ENCODE peak calls at places on chromosome 10, in nine cellular contexts. O is GM13977, S is A673, N is AG04449, J is endothelial cell, C is GM10248, I is fibroblast of the aortic adventitia, M is mucosa of descending colon, D is mammary epithelial cell. H is an unnamed sample.

GRCh38 chr10:36030516-36030915 is 388.4 kb upstream of the FZD8 start:
- DNase-seq in S (no peak), J (no peak), D (no peak), N (no peak), M (no peak), O (no peak), I (peak), C (no peak), H (no peak)

GRCh38 chr10:43461950-43462349 is 25.0 kb downstream of the ZNF487 start:
- DNase-seq in M (no peak), O (peak), N (peak), D (peak), J (peak), S (peak), I (peak), C (peak), H (no peak)

GRCh38 chr10:131404886-131405285 is 93.4 kb upstream of the TCERG1L start:
- DNase-seq in I (no peak), S (no peak), O (no peak), N (no peak), M (no peak), D (no peak), C (no peak), J (no peak), H (no peak)

GRCh38 chr10:98425511-98426352 is 10.8 kb upstream of the PYROXD2 start:
- DNase-seq in S (peak), I (peak), C (peak), D (peak), M (peak), N (no peak), O (peak), J (peak), H (peak)

GRCh38 chr10:123044391-123044790 is 35.6 kb downstream of the ACADSB start:
- DNase-seq in M (no peak), D (peak), I (peak), S (peak), C (no peak), J (no peak), N (no peak), O (no peak), H (no peak)

GRCh38 chr10:95693331-95693667 is 428 bp downstream of the TCTN3 start:
- DNase-seq in J (no peak), O (no peak), M (no peak), C (no peak), D (no peak), I (no peak), S (peak), N (no peak), H (no peak)

GRCh38 chr10:45580781-45581496 is 91.6 kb downstream of the ZFAND4 start:
- DNase-seq in D (no peak), C (no peak), S (no peak), I (no peak), M (peak), N (no peak), O (no peak), J (no peak), H (no peak)

GRCh38 chr10:58704226-58705200 is 191.8 kb downstream of the BICC1 start:
- DNase-seq in M (no peak), D (peak), S (no peak), O (no peak), C (no peak), I (peak), J (no peak), N (no peak), H (no peak)

GRCh38 chr10:3192856-3193635 is 20.5 kb upstream of the PITRM1 start:
- DNase-seq in D (peak), I (peak), N (no peak), C (peak), O (peak), S (peak), J (peak), M (peak), H (peak)

GRCh38 chr10:50417486-50417905 is 166.2 kb upstream of the ASAH2 start:
- DNase-seq in C (no peak), J (no peak), S (peak), I (no peak), O (no peak), D (no peak), M (no peak), N (no peak), H (no peak)

GRCh38 chr10:58715056-58715455 is 202.4 kb downstream of the BICC1 start:
- DNase-seq in I (peak), N (no peak), M (no peak), S (no peak), J (no peak), C (no peak), D (no peak), O (no peak), H (no peak)

GRCh38 chr10:57972783-57973182 is 294.9 kb downstream of the IPMK start:
- DNase-seq in S (no peak), I (no peak), D (no peak), M (no peak), N (no peak), J (no peak), C (no peak), O (no peak), H (no peak)

GRCh38 chr10:62658516-62658915 is 146.0 kb upstream of the ADO start:
- DNase-seq in C (no peak), O (no peak), N (no peak), I (no peak), S (no peak), D (no peak), J (no peak), M (no peak), H (no peak)

GRCh38 chr10:60291354-60291930 is 98.2 kb downstream of the ANK3 start:
- DNase-seq in I (peak), D (no peak), N (no peak), O (no peak), M (no peak), C (no peak), S (no peak), J (no peak), H (no peak)

GRCh38 chr10:129809841-129810240 is 154.2 kb downstream of the EBF3 start:
- DNase-seq in I (no peak), D (no peak), J (no peak), S (no peak), C (no peak), O (no peak), N (no peak), M (no peak), H (peak)

GRCh38 chr10:29836396-29836795 is 201.6 kb upstream of the SVIL start:
- DNase-seq in S (no peak), D (no peak), N (no peak), J (no peak), M (no peak), O (no peak), I (no peak), C (no peak), H (no peak)

GRCh38 chr10:97708976-97709745 is 4.4 kb upstream of the MARVELD1 start:
- DNase-seq in I (peak), C (no peak), J (peak), O (no peak), M (peak), D (no peak), S (peak), N (peak), H (peak)

GRCh38 chr10:31578181-31578852 is 259.3 kb downstream of the ZEB1 start:
- DNase-seq in D (no peak), J (no peak), I (no peak), C (no peak), O (no peak), S (no peak), M (no peak), N (no peak), H (no peak)

GRCh38 chr10:111200505-111201186 is 123.8 kb downstream of the ADRA2A start:
- DNase-seq in O (no peak), J (no peak), C (no peak), S (no peak), D (no peak), N (no peak), M (peak), I (no peak), H (no peak)

GRCh38 chr10:16545126-16545736 is 23.6 kb upstream of the C1QL3 start:
- DNase-seq in I (peak), N (no peak), S (peak), O (peak), C (peak), D (peak), M (no peak), J (no peak), H (no peak)

GRCh38 chr10:100730739-100731602 is 14.4 kb upstream of the PAX2 start:
- DNase-seq in C (peak), I (peak), M (no peak), N (no peak), J (no peak), O (peak), D (no peak), S (no peak), H (peak)

GRCh38 chr10:131400518-131400917 is 89.0 kb upstream of the TCERG1L start:
- DNase-seq in O (no peak), N (no peak), S (no peak), M (no peak), I (no peak), C (no peak), D (no peak), J (no peak), H (no peak)

GRCh38 chr10:124994573-124995473 is 52.9 kb downstream of the ZRANB1 start:
- DNase-seq in S (no peak), J (no peak), C (peak), M (peak), I (no peak), O (peak), N (no peak), D (no peak), H (no peak)

GRCh38 chr10:35643151-35643975 is 1.3 kb upstream of the FZD8 start:
- DNase-seq in N (no peak), M (peak), I (peak), J (peak), O (peak), C (peak), S (peak), D (no peak), H (peak)

GRCh38 chr10:115022754-115023153 is 70.4 kb upstream of the ATRNL1 start:
- DNase-seq in S (no peak), N (no peak), J (no peak), I (no peak), D (no peak), M (no peak), O (no peak), C (no peak), H (no peak)
- TF ChIP-seq CTCF in S (no peak), N (no peak), J (no peak), I (no peak), D (no peak), M (no peak), O (no peak), C (no peak), H (no peak)

GRCh38 chr10:103180491-103180890 is 12.6 kb downstream of the NT5C2 start:
- DNase-seq in J (no peak), D (no peak), S (no peak), C (no peak), I (no peak), N (no peak), O (no peak), M (no peak), H (no peak)
- TF ChIP-seq CTCF in J (no peak), D (no peak), S (no peak), C (no peak), I (no peak), N (no peak), O (no peak), M (no peak), H (no peak)

DNA sequence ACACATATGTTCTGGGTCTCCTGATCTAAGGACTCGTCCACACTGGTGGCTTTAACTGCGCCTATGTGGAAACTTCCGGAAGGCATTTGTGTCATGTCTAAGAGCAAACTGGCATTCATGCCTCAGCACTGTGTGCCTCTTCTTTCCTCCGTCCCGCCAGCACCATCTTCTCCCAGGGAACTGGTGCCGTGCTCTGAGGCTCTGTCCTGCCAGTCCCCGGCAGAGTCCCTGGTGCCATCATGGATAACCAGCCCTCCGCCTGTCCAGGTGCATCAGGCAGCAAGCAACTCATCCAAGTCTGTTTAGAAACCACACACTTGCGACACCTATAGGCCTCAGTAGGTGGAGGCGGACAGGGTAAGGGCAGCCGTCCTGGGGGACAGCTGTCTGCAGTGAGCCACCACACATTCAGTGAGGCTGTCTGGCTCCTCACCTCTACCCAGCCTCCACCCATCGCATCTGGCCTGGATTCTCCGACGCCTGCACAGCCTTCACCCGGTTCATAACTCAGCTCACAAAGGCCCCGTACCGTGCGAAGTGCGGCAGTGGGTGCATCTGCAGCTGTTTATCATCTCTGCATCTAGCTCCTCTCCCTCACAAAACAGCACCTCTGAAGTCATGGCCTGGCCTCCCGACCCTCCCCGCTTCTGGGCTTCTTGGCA is 162.7 kb downstream of the DIP2C start:
- DNase-seq in C (no peak), N (no peak), O (no peak), J (no peak), I (no peak), M (no peak), S (no peak), D (no peak), H (no peak)
- TF ChIP-seq CTCF in C (peak), N (no peak), O (no peak), J (no peak), I (no peak), M (no peak), S (no peak), D (no peak), H (no peak)

DNA sequence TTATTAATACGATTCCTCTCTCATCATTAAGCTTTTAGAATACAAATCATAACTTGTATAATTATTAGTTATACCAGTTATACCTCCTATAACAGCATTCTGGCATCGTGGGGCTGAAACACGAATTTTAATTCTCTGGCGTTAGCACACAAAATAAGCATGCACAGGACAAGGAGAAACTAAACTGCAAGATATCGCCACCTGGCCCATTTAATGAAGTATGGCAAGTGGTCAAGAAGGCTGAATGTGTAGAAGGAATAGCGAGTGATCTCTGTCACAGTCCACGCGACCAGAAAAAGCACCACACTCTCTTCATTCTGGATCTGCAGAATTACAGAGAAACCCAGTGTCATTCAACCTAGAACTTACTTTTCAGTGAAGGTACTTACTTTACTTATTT is 18.1 kb downstream of the HACD1 start:
- DNase-seq in M (no peak), S (peak), I (peak), O (no peak), C (no peak), J (peak), N (no peak), D (no peak), H (no peak)
- TF ChIP-seq CTCF in M (no peak), S (peak), I (peak), O (peak), C (peak), J (no peak), N (peak), D (peak), H (no peak)

GRCh38 chr10:94351089-94351488 is 11.7 kb downstream of the NOC3L start:
- DNase-seq in O (no peak), S (no peak), D (no peak), N (no peak), C (no peak), M (no peak), J (no peak), I (no peak), H (no peak)

GRCh38 chr10:94344522-94345122 is 18.1 kb downstream of the NOC3L start:
- DNase-seq in D (no peak), I (no peak), S (no peak), M (no peak), C (peak), J (no peak), N (no peak), O (peak), H (no peak)

DNA sequence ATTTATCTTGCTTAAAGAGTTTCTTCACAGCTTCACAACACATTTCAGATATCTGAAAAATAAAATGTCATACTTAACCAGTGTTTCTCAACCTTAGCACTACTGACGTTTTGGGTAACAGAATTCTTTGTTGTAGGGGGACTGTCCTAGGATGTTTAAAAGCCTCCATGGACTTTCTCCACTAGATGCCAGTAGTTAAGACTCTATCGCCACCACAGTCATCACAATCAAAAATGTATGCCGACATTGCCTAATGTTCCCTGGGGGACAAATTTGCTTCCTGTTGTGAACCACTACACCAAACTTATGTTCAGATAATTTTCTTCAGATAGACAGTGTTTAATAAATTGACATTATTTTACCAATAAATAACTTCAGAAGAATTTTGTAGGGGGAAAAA is 13.4 kb downstream of the NOC3L start:
- DNase-seq in S (peak), I (peak), M (no peak), J (no peak), N (no peak), C (no peak), D (no peak), O (no peak), H (no peak)
- TF ChIP-seq CTCF in S (peak), I (no peak), M (no peak), J (no peak), N (no peak), C (no peak), D (peak), O (no peak), H (no peak)

GRCh38 chr10:79502561-79503309 is 9.6 kb upstream of the EIF5AL1 start:
- DNase-seq in I (no peak), M (no peak), N (no peak), O (no peak), D (peak), J (peak), C (no peak), S (no peak), H (peak)
- TF ChIP-seq CTCF in I (peak), M (no peak), N (peak), O (peak), D (peak), J (peak), C (peak), S (peak), H (peak)

DNA sequence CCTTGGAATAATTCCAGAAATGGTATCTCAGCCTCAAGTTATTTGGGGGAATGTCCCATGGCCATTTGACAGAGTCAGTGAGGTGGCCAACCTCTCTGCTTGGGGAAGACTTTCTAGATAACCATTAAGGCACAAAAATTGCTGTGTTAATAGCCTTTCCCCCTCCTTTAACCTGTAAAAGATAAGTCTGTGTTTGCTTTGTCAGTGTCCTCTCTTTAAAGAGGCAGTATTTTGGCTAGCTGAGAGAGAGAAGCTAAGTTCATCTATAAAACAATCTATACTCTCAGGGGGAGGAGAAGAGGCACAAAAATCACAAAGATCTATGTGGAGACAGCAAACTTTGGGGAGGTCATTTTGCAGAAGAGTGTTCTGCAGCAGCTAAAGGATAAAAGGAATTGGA is 72.1 kb downstream of the PLCE1 start:
- DNase-seq in J (no peak), S (no peak), M (no peak), O (no peak), N (no peak), C (no peak), D (no peak), I (no peak), H (no peak)
- TF ChIP-seq CTCF in J (no peak), S (no peak), M (no peak), O (no peak), N (no peak), C (no peak), D (no peak), I (no peak), H (no peak)

DNA sequence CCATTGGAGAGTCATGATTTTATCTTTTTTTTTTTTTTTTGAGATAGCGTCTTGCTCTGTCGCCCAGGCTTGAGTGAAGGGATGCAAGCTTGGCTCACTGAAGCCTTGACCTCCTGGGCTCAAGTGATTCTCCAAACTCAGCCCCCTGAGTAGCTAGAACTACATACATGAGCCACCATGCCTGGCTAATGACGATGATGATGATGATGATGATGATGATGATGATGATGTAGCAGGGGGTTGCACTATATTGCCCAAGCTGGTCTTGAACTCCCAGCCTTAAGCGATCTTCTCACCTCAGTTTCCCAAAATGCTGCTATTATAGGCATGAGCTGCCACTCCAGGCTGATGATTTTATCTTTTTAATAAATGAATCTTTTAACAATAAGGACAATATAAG is 13.9 kb upstream of the PLAC9 start:
- DNase-seq in C (no peak), J (no peak), O (no peak), D (no peak), M (no peak), N (no peak), S (no peak), I (no peak), H (no peak)
- TF ChIP-seq CTCF in C (no peak), J (no peak), O (no peak), D (no peak), M (no peak), N (no peak), S (no peak), I (no peak), H (no peak)